ENCODE peak calls at places on chromosomes 1 and 21, in ten cellular contexts. Y is stimulated activated CD8-positive, alpha-beta memory T cell treated with anti-CD3 and anti-CD28 coated beads, Interleukin-4, amount 100 ng/mL, for 1 hour; X is mesothelial cell of epicardium; O is AG08396; V is GM13976; D is stimulated activated CD4-positive, alpha-beta T cell treated with anti-CD3 and anti-CD28 coated beads, Interleukin-12 subunit alpha, Interleukin-12 subunit beta, amount 100 ng/mL, for 24 hours; H is H7; A is AG04450; E is GM12891; T is thoracic aorta. P is an unnamed sample.

GRCh38 chr1:226474443-226475111 is 66.7 kb upstream of the PARP1 start:
- DNase-seq in T (no peak), V (no peak), X (no peak), H (peak; percentile 66), A (no peak), Y (no peak), O (no peak), D (no peak), E (no peak), P (no peak)

GRCh38 chr1:165239873-165240272 is 116.6 kb downstream of the LMX1A start:
- DNase-seq in H (no peak), A (no peak), Y (no peak), O (no peak), T (no peak), V (no peak), D (no peak), X (no peak), E (no peak), P (no peak)

GRCh38 chr1:164703971-164704411 is 145.0 kb downstream of the PBX1 start:
- DNase-seq in X (no peak), O (no peak), A (no peak), Y (no peak), H (no peak), D (no peak), V (no peak), T (no peak), E (no peak), P (no peak)

GRCh38 chr1:193417945-193418744 is 231.7 kb upstream of the B3GALT2 start:
- DNase-seq in X (no peak), O (peak; percentile 15), T (no peak), Y (no peak), E (no peak), V (no peak), D (no peak), H (no peak), A (no peak), P (no peak)

GRCh38 chr1:78825561-78825960 is 175.9 kb downstream of the IFI44 start:
- DNase-seq in H (no peak), D (no peak), V (no peak), A (no peak), E (no peak), Y (no peak), X (no peak), O (no peak), T (no peak), P (no peak)

GRCh38 chr1:217525773-217526490 is 105.0 kb downstream of the GPATCH2 start:
- DNase-seq in Y (no peak), V (no peak), H (no peak), D (no peak), E (no peak), A (no peak), O (no peak), X (no peak), T (no peak), P (no peak)

GRCh38 chr21:45596704-45597318 is 46.7 kb upstream of the PCBP3 start:
- DNase-seq in Y (peak; percentile 76), T (no peak), O (peak; percentile 78), V (peak; percentile 87), X (peak; percentile 78), H (peak; percentile 93), E (peak; percentile 68), A (no peak), D (peak; percentile 59), P (peak; percentile 78)

GRCh38 chr1:23035823-23036452 is 16.7 kb downstream of the KDM1A start:
- DNase-seq in E (no peak), O (no peak), X (no peak), T (no peak), H (peak; percentile 35), A (no peak), V (no peak), D (no peak), Y (no peak), P (no peak)

GRCh38 chr1:184002071-184002470 is 35.5 kb downstream of the COLGALT2 start:
- DNase-seq in A (peak; percentile 68), Y (no peak), X (no peak), O (peak; percentile 69), H (peak; percentile 22), V (no peak), T (no peak), D (no peak), E (no peak), P (no peak)

GRCh38 chr1:226108935-226109828 is 46.7 kb downstream of the H3-3A start:
- DNase-seq in A (no peak), O (peak; percentile 48), X (no peak), T (no peak), H (no peak), Y (no peak), V (no peak), D (no peak), E (no peak), P (no peak)

GRCh38 chr1:83571536-83571935 is 427.4 kb downstream of the TTLL7 start:
- DNase-seq in T (no peak), Y (no peak), X (no peak), E (no peak), O (no peak), D (no peak), H (no peak), V (no peak), A (no peak), P (no peak)

GRCh38 chr1:110872745-110873435 is at the start of gene CD53:
- DNase-seq in E (no peak), O (no peak), X (no peak), Y (peak; percentile 23), T (no peak), H (no peak), D (no peak), V (peak; percentile 40), A (no peak), P (peak; percentile 64)

GRCh38 chr1:94425821-94426484 is 7.8 kb downstream of the ABCD3 start:
- DNase-seq in V (no peak), H (no peak), A (no peak), X (no peak), Y (no peak), O (no peak), E (no peak), T (no peak), D (no peak), P (no peak)

GRCh38 chr1:231918239-231919015 is 291.8 kb downstream of the DISC1 start:
- DNase-seq in H (no peak), D (no peak), O (peak; percentile 41), A (peak; percentile 45), X (no peak), E (no peak), V (no peak), Y (no peak), T (no peak), P (no peak)

GRCh38 chr1:214958491-214958890 is 124.0 kb upstream of the KCNK2 start:
- DNase-seq in T (no peak), A (no peak), H (no peak), Y (no peak), D (no peak), E (no peak), O (no peak), X (no peak), V (no peak), P (no peak)

GRCh38 chr1:246724725-246725095 is 501 bp downstream of the SCCPDH start:
- DNase-seq in D (no peak), Y (no peak), A (no peak), O (no peak), X (no peak), H (peak; percentile 58), V (peak; percentile 49), E (peak; percentile 27), T (no peak), P (peak; percentile 23)

GRCh38 chr21:31888936-31889371 is 16.1 kb downstream of the HUNK start:
- DNase-seq in H (no peak), T (no peak), O (no peak), X (no peak), D (no peak), E (no peak), V (no peak), Y (no peak), A (no peak), P (no peak)

P was measured in germinal center.